ENCODE peak calls at places on chromosomes 5 and 9, in four cellular contexts. R is K562, A is HepG2, M is HCT116. V is an unnamed sample.

GRCh38 chr5:40605295-40605958 is 74.3 kb upstream of the PTGER4 start:
- DNase-seq in M (no peak), R (no peak), A (no peak), V (no peak)

GRCh38 chr5:137344723-137345322 is 154.3 kb downstream of the SPOCK1 start:
- DNase-seq in M (peak), A (peak), R (peak), V (peak)

GRCh38 chr9:98502311-98502975 is 206.3 kb downstream of the GABBR2 start:
- DNase-seq in A (no peak), M (no peak), R (no peak), V (no peak)

GRCh38 chr9:113892861-113893491 is 16.9 kb downstream of the ZNF618 start:
- DNase-seq in M (no peak), R (no peak), A (no peak), V (no peak)

GRCh38 chr5:94254214-94254613 is 364.2 kb downstream of the KIAA0825 start:
- DNase-seq in R (no peak), A (no peak), M (no peak), V (no peak)

GRCh38 chr9:85478847-85479246 is 262.9 kb downstream of the AGTPBP1 start:
- DNase-seq in R (no peak), A (no peak), M (no peak), V (no peak)

GRCh38 chr9:136242908-136243525 is 2.6 kb downstream of the QSOX2 start:
- DNase-seq in R (no peak), A (no peak), M (no peak), V (no peak)

GRCh38 chr5:141878186-141878770 is at the start of gene PCDH1:
- DNase-seq in A (no peak), M (no peak), R (peak), V (no peak)

GRCh38 chr5:128671861-128672414 is 133.9 kb upstream of the FBN2 start:
- DNase-seq in M (no peak), R (no peak), A (no peak), V (no peak)

GRCh38 chr9:134670042-134670525 is 28.5 kb downstream of the COL5A1 start:
- DNase-seq in A (no peak), R (no peak), M (no peak), V (no peak)

DNA sequence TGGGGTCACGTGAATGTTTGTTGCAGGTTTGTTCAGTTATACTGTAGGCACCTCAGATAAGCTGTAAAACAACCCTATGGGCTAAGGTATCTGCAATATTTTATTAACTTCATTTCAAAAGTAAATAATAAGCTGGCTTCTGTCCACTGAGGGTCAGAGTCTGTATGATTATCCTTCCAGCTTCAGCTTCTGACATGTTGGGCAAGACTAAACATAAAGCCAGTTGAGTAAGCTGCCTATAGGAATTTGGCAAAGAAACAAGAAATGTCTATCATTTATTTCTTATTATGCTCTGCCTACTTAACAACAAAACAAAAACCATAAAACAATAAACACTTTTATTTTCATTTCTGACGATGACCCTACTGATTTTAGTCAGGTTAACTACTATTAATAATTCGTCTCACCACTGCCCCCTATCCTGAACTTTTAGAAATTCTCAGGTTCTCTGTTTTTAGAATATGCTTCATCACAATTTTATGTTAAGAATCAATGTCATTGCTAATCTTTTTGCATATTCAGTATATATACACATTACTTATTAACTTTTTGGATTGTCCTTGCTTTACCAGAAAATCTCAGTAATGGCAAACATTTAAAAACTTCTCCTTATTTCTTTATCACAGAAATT is 413.5 kb upstream of the ADAMTSL1 start:
- DNase-seq in R (no peak), M (no peak), A (no peak), V (no peak)
- TF ChIP-seq SIN3A in R (no peak), M (no peak), A (no peak), V (no peak)

GRCh38 chr9:4585135-4585534 is 77.0 kb upstream of the PLPP6 start:
- DNase-seq in M (no peak), A (no peak), R (no peak), V (no peak)
- TF ChIP-seq REST in M (peak), A (peak), R (no peak), V (peak)

GRCh38 chr9:81871695-81872094 is 56.5 kb upstream of the SPATA31D4 start:
- DNase-seq in M (no peak), A (no peak), R (no peak), V (no peak)
- TF ChIP-seq TCF7L2 in M (no peak), A (no peak), R (no peak), V (no peak)

GRCh38 chr5:167284491-167284890 is 1007.0 kb upstream of the WWC1 start:
- DNase-seq in A (no peak), M (no peak), R (no peak), V (no peak)
- TF ChIP-seq SIN3A in A (no peak), M (no peak), R (no peak), V (no peak)

DNA sequence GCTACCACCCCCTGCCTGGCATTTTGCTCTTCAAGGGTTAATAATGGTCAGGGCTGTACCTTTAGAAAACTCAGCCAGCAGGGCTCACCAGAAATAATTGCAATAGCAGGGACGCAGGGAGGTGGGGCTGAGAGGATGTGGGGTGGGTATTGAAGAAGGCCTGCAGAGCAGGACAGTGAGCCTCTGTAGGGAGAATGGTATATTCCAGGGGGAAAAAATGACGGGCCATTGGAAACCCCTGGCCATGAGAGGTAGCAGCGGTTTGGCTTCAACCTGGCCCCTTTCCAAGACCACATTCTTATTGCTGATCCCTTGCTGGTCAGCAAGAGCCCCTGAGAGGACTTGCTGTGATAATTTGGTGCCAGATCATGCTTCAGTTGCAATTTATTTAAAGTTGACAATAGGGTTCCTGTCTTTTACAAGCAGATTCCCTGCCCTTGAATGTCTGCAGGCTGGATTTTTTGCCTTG is 36.7 kb upstream of the CTNNA1 start:
- DNase-seq in A (peak), R (no peak), M (no peak), V (no peak)
- TF ChIP-seq REST in A (no peak), R (no peak), M (no peak), V (no peak)

GRCh38 chr5:135596364-135596763 is 17.6 kb upstream of the CXCL14 start:
- DNase-seq in M (no peak), A (no peak), R (no peak), V (no peak)

GRCh38 chr5:135594416-135594960 is 15.7 kb upstream of the CXCL14 start:
- DNase-seq in M (no peak), R (no peak), A (no peak), V (no peak)

GRCh38 chr5:135599421-135600140 is 20.8 kb upstream of the CXCL14 start:
- DNase-seq in M (no peak), A (no peak), R (no peak), V (no peak)

GRCh38 chr5:135598691-135599395 is 20.1 kb upstream of the CXCL14 start:
- DNase-seq in R (no peak), A (no peak), M (no peak), V (no peak)

GRCh38 chr5:135596788-135597187 is 18.0 kb upstream of the CXCL14 start:
- DNase-seq in M (no peak), A (no peak), R (no peak), V (no peak)
- TF ChIP-seq TCF7L2 in M (no peak), A (no peak), R (no peak), V (no peak)

DNA sequence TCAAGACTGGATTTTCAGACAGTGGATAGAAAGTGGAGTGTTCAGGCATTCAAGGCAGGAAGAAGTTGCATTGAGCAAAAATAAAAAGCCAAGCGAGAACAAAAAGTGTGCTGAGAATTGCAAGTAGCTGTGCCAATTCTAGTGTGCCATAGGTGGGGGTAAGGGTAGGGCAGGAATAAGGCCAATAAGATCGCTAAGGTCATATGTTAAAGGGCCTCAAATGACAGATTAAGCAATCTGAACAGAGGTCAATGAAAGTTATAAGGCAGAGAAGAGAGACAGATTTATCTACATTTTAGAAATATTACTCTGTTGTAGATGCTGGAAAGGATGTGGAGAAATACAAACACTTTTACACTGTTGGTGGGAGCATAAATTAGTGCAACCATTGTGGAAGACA is 36.4 kb downstream of the NADK2 start:
- DNase-seq in M (no peak), R (no peak), A (no peak), V (no peak)
- TF ChIP-seq SIN3A in M (no peak), R (no peak), A (no peak), V (no peak)

GRCh38 chr5:19739691-19740090 is 248.3 kb downstream of the CDH18 start:
- DNase-seq in R (no peak), A (no peak), M (no peak), V (no peak)
- TF ChIP-seq REST in R (no peak), A (no peak), M (no peak), V (no peak)

V was measured in Panc1.